ENCODE peak calls at places on chromosome 11, in seven cellular contexts. G is sigmoid colon, F is SK-N-SH, A is stomach, E is A549, D is esophagus muscularis mucosa, J is tibial nerve. R is an unnamed sample. For H3K4me1, the result is how much of the 10 kb centered on the place peaks cover.

GRCh38 chr11:124402326-124402922 is 3.6 kb upstream of the OR8B3 start:
- DNase-seq in D (peak), E (peak), F (peak), J (peak), G (no peak), A (peak), R (no peak)

GRCh38 chr11:122784325-122785155 is 53.8 kb upstream of the CRTAM start:
- DNase-seq in E (no peak), F (no peak), G (peak), D (no peak), J (peak), A (no peak), R (peak)

GRCh38 chr11:27722117-27722844 is 22.0 kb upstream of the BDNF start:
- DNase-seq in D (no peak), A (no peak), F (peak), G (no peak), J (no peak), E (peak), R (no peak)

GRCh38 chr11:75813622-75814039 is 1.4 kb upstream of the UVRAG start:
- DNase-seq in F (no peak), E (no peak), J (no peak), D (no peak), G (no peak), A (no peak), R (no peak)

GRCh38 chr11:1754376-1755150 is 4.2 kb upstream of the IFITM10 start:
- DNase-seq in D (no peak), G (no peak), F (no peak), A (no peak), J (no peak), E (no peak), R (no peak)

GRCh38 chr11:44741976-44742375 is 15.2 kb downstream of the TSPAN18 start:
- DNase-seq in G (peak), F (no peak), D (no peak), J (no peak), A (no peak), E (no peak), R (no peak)

GRCh38 chr11:124517314-124517713 is 26.1 kb downstream of the OR8B12 start:
- DNase-seq in J (no peak), A (no peak), D (no peak), G (no peak), E (no peak), F (no peak), R (no peak)

GRCh38 chr11:64007160-64007628 is 21.0 kb downstream of the OTUB1 start:
- DNase-seq in A (no peak), E (peak), G (no peak), F (peak), J (no peak), D (no peak), R (no peak)

GRCh38 chr11:20045098-20045688 is 115.1 kb downstream of the DBX1 start:
- DNase-seq in J (no peak), D (no peak), E (no peak), F (peak), G (no peak), A (no peak), R (no peak)

GRCh38 chr11:32991898-32992297 is 23.8 kb upstream of the DEPDC7 start:
- DNase-seq in G (no peak), E (no peak), D (no peak), F (no peak), J (no peak), A (no peak), R (no peak)

GRCh38 chr11:79265756-79266322 is 175.0 kb downstream of the TENM4 start:
- DNase-seq in G (no peak), D (no peak), J (no peak), F (no peak), E (no peak), A (no peak), R (no peak)

GRCh38 chr11:63866211-63866610 is 27.3 kb downstream of the MARK2 start:
- DNase-seq in J (peak), E (no peak), F (no peak), D (no peak), G (peak), A (peak), R (peak)

GRCh38 chr11:129013737-129014475 is 71.2 kb upstream of the TP53AIP1 start:
- DNase-seq in J (no peak), D (no peak), F (no peak), G (no peak), E (no peak), A (no peak), R (no peak)

GRCh38 chr11:11149671-11150459 is 203.2 kb downstream of the CSNK2A3 start:
- DNase-seq in J (no peak), G (no peak), E (no peak), D (peak), F (no peak), A (no peak), R (no peak)

GRCh38 chr11:69040581-69041260 is 8.0 kb upstream of the TPCN2 start:
- DNase-seq in E (no peak), F (no peak), G (no peak), A (no peak), J (no peak), D (no peak), R (no peak)

GRCh38 chr11:77191823-77192495 is 63.9 kb downstream of the MYO7A start:
- DNase-seq in G (no peak), A (peak), J (no peak), F (peak), D (no peak), E (peak), R (peak)

GRCh38 chr11:100687032-100687629 is at the start of gene ARHGAP42:
- DNase-seq in E (peak), D (no peak), A (peak), G (peak), J (peak), F (peak), R (peak)

GRCh38 chr11:6755303-6755952 is 16.3 kb downstream of the OR2AG2 start:
- DNase-seq in D (peak), E (peak), F (peak), G (no peak), J (peak), A (peak), R (no peak)

GRCh38 chr11:4393209-4394196 is at the start of gene TRIM21:
- DNase-seq in F (peak), E (peak), G (peak), A (peak), D (peak), J (peak), R (peak)

GRCh38 chr11:63916837-63917684 is at the start of gene RCOR2:
- DNase-seq in F (peak), E (peak), J (peak), G (peak), D (no peak), A (peak), R (peak)

GRCh38 chr11:131909426-131910200 is 539.2 kb downstream of the NTM start:
- DNase-seq in J (no peak), F (no peak), E (no peak), D (no peak), G (no peak), A (no peak), R (no peak)

GRCh38 chr11:122721964-122722266 is 66.4 kb downstream of the UBASH3B start:
- DNase-seq in E (no peak), D (no peak), A (no peak), G (peak), F (no peak), J (no peak), R (no peak)

GRCh38 chr11:131588057-131588456 is 217.6 kb downstream of the NTM start:
- DNase-seq in A (no peak), D (no peak), E (no peak), G (no peak), J (no peak), F (no peak), R (no peak)

GRCh38 chr11:2386591-2386990 is 9.5 kb downstream of the CD81 start:
- DNase-seq in J (no peak), D (no peak), G (no peak), F (no peak), E (no peak), A (no peak), R (no peak)

GRCh38 chr11:11025087-11025486 is 167.2 kb upstream of the ZBED5 start:
- DNase-seq in G (no peak), D (no peak), J (no peak), F (no peak), E (no peak), A (no peak), R (no peak)

GRCh38 chr11:45097721-45098493 is 48.5 kb upstream of the PRDM11 start:
- DNase-seq in J (peak), F (peak), G (no peak), A (no peak), D (peak), E (no peak), R (peak)

GRCh38 chr11:75495749-75496641 is 29.7 kb downstream of the GDPD5 start:
- DNase-seq in J (no peak), E (no peak), G (no peak), F (peak), A (no peak), D (no peak), R (no peak)

GRCh38 chr11:36594316-36594989 is at the start of gene IFTAP:
- DNase-seq in A (peak), J (peak), G (peak), D (no peak), F (peak), E (peak), R (peak)

DNA sequence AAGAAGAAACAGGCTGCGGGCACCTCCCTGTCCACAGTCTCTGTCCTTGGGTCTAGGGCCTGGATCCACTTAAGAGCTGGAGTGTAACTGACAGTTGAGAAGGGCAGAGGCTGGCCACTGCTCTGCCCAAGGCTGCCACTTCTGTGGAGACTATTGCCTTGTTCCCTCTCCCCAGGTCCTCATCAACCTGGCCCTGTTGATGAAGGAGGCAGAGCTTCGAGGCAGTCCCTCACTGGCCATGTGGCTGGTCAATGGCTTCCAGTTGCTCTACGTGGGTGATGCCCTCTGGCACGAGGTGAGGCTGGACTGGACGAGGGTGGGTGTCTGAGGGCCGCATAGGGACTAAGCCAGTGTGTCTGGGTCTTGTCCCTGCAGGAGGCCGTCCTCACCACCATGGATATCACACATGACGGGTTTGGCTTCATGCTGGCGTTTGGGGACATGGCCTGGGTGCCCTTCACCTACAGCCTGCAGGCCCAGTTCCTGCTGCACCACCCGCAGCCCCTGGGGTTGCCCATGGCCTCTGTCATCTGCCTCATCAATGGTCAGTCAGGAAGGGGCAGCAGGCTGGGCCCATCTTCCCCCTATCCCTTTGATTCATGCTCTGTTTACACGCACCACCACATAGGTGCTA is 2.8 kb downstream of the ZNHIT2 start:
- DNase-seq in F (no peak), G (peak), E (no peak), A (no peak), D (no peak), J (no peak), R (no peak)
- H3K4me1 ChIP-seq in F (under half), G (half or more), E (under half), A (half or more), D (half or more), J (under half), R (under half)

GRCh38 chr11:16402654-16403447 is 46.5 kb upstream of the SOX6 start:
- DNase-seq in A (no peak), G (no peak), F (no peak), E (no peak), J (no peak), D (no peak), R (no peak)
- TF ChIP-seq EP300 in A (no peak), G (no peak), F (no peak), E (no peak), J (peak), D (no peak), R (no peak)

GRCh38 chr11:60931897-60932296 is 7.6 kb downstream of the TMEM132A start:
- DNase-seq in E (no peak), A (no peak), J (no peak), D (no peak), F (no peak), G (no peak), R (no peak)

GRCh38 chr11:60928563-60929001 is 4.3 kb downstream of the TMEM132A start:
- DNase-seq in J (no peak), D (no peak), G (no peak), E (no peak), A (no peak), F (no peak), R (no peak)

GRCh38 chr11:60927600-60927999 is 3.3 kb downstream of the TMEM132A start:
- DNase-seq in G (no peak), E (no peak), J (no peak), F (no peak), A (peak), D (no peak), R (no peak)

GRCh38 chr11:60930394-60930793 is 6.1 kb downstream of the TMEM132A start:
- DNase-seq in G (no peak), E (no peak), F (no peak), J (no peak), D (no peak), A (no peak), R (no peak)

DNA sequence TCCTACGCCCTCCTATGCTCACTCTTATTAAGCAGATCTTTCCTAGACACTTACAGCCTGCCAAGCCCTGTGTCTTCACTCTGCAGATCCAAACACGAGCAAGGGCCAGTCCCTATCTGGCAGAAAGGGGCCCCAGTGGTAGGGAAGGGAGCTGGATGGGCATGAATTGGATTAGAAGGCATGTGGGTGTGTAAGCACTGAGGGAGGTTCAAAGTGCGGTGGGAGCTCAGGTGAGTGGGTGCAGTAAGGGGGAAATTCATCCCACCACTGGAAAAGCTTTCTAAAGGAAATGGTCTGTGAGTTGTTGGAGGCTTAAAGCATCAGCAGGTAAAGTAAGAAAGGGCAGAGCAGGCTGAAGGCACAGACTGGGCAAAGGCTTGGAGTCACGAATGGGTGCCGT is 5.5 kb downstream of the TMEM132A start:
- DNase-seq in D (no peak), J (no peak), G (no peak), A (no peak), E (no peak), F (no peak), R (no peak)
- H3K4me1 ChIP-seq in D (under half), J (under half), G (under half), A (under half), E (under half), F (under half), R (under half)

DNA sequence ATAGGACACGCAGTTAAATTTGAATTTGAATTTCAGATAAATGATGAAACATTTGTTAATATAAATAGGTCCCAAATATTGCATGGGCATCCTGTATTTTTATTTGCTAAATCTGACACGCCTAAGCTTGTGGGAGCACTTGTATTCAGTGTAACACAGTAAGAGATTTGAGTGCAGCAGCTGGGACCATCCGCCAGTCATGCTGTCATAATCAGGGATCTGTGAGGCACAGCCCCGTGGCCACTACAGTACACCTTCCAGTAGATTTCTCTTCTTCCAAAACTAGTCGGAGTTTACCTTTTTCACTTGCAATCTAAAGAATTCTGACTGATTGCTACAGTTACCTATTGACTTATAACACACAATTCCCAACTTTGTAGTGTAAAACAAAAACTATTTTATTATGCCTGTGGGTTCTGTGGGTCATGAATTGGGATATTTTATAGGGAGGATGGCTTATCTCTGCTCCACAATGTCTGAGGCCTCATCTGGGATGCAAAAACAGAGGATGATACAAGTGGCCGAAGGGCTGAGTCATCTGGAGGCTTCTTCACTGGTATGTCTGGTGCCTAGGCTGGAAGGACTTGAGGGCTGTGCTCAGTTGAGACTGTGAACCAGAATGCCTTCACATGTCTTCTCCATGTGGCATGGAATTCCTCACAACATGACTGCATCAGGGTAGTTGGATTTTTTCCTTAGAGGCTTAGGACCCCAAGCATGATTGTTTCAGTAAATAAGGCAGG is 74.1 kb downstream of the PRSS23 start:
- DNase-seq in F (no peak), E (no peak), G (no peak), D (no peak), A (no peak), J (no peak), R (no peak)
- TF ChIP-seq EP300 in F (no peak), E (no peak), G (no peak), D (no peak), A (no peak), J (no peak), R (no peak)

GRCh38 chr11:120238968-120239620 is 846 bp upstream of the POU2F3 start:
- DNase-seq in A (no peak), F (no peak), E (no peak), J (no peak), G (no peak), D (no peak), R (no peak)
- H3K4me1 ChIP-seq in A (under half), F (under half), E (under half), J (under half), G (under half), D (under half), R (under half)

DNA sequence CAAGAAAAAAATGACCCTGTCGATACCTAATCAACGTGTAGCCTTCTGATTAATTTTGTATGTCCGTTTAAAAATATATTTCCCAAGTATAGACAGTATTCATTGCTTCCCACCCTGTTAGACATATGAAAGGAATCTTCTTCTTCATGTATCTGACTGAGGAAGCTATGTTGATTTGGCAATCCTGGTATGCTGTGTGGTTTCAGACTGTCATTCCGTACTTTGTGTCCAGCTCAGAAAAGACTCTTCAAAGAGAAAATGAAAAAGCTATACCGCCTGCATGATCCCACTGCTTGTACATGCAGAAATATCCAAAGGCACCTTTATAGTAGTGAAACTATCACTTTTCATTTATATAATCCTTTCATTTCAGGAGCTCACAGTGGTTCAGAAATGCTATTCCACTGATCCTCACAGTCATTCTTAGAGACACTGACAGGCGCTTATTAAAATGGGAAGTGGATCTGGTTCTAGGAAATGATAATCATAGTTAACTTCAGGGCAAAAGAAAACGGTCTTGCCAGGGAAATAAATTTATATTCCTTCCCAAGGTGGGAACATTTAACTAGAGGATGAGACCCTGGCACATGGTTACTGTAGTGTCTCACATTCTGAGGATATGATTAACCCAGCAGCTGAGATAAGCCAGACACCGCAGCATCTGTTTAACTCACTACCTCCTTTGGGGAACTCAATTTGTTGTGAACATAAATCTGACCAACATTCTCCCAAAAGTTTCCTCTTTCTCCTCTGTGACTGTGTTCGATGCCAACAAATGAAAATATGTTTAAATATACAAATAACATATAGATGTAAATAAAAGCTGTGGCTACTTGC is 599.2 kb upstream of the LUZP2 start:
- DNase-seq in D (no peak), G (no peak), E (no peak), A (no peak), J (no peak), F (peak), R (no peak)
- TF ChIP-seq EP300 in D (no peak), G (no peak), E (no peak), A (no peak), J (no peak), F (peak), R (no peak)